ENCODE peak calls at places on chromosomes 4 and X, in seven cellular contexts. Y is HCT116, F is IMR-90, A is kidney epithelial cell, Z is dorsolateral prefrontal cortex, T is esophagus squamous epithelium, P is pancreas. H is an unnamed sample.

GRCh38 chr4:186021461-186022167 is 47.3 kb upstream of the TLR3 start:
- DNase-seq in Y (no peak), F (peak), A (peak), Z (peak), T (no peak), P (no peak), H (no peak)

GRCh38 chrX:105975382-105975781 is 63.1 kb downstream of the SERPINA7 start:
- DNase-seq in Y (peak), F (peak), A (no peak), Z (no peak), T (no peak), P (no peak), H (no peak)

GRCh38 chrX:49155243-49155899 is 7.2 kb upstream of the MAGIX start:
- DNase-seq in Y (peak), F (peak), A (no peak), Z (peak), T (no peak), P (no peak), H (no peak)

GRCh38 chr4:54063737-54064316 is 578 bp downstream of the CHIC2 start:
- DNase-seq in Y (no peak), F (no peak), A (no peak), Z (peak), T (peak), P (peak), H (no peak)

GRCh38 chr4:94941706-94942105 is 184.0 kb downstream of the BMPR1B start:
- DNase-seq in Y (no peak), F (no peak), A (no peak), Z (no peak), T (no peak), P (no peak), H (no peak)

GRCh38 chrX:2474963-2475726 is 25.6 kb downstream of the DHRSX start:
- DNase-seq in Y (peak), F (no peak), A (no peak), Z (no peak), T (no peak), P (no peak), H (no peak)

GRCh38 chr4:55543858-55544257 is 2.9 kb downstream of the CLOCK start:
- DNase-seq in Y (peak), F (peak), A (no peak), Z (no peak), T (no peak), P (no peak), H (no peak)

GRCh38 chr4:133320576-133321170 is 171.6 kb downstream of the PCDH10 start:
- DNase-seq in Y (peak), F (peak), A (no peak), Z (no peak), T (no peak), P (no peak), H (no peak)

GRCh38 chrX:154321624-154322023 is 26.0 kb downstream of the TKTL1 start:
- DNase-seq in Y (no peak), F (no peak), A (no peak), Z (peak), T (no peak), P (no peak), H (no peak)

GRCh38 chrX:1476682-1477081 is 24.0 kb upstream of the ASMTL start:
- DNase-seq in Y (no peak), F (no peak), A (no peak), Z (no peak), T (no peak), P (no peak), H (no peak)

GRCh38 chr4:22500128-22500611 is 15.7 kb downstream of the ADGRA3 start:
- DNase-seq in Y (no peak), F (no peak), A (no peak), Z (no peak), T (no peak), P (no peak), H (no peak)

GRCh38 chrX:145609951-145610511 is 207.6 kb upstream of the SLITRK2 start:
- DNase-seq in Y (no peak), F (peak), A (peak), Z (no peak), T (no peak), P (no peak), H (no peak)

GRCh38 chrX:56764153-56764974 is 35.3 kb downstream of the NBDY start:
- DNase-seq in Y (peak), F (peak), A (no peak), Z (peak), T (no peak), P (peak), H (no peak)

GRCh38 chrX:41591906-41592305 is 96.9 kb upstream of the GPR34 start:
- DNase-seq in Y (no peak), F (no peak), A (no peak), Z (no peak), T (no peak), P (no peak), H (no peak)

GRCh38 chrX:120308558-120308957 is 2.7 kb downstream of the TMEM255A start:
- DNase-seq in Y (no peak), F (no peak), A (no peak), Z (no peak), T (no peak), P (no peak), H (no peak)

GRCh38 chrX:38560776-38561125 is 591 bp upstream of the TSPAN7 start:
- DNase-seq in Y (no peak), F (no peak), A (no peak), Z (peak), T (no peak), P (peak), H (no peak)

GRCh38 chrX:46713672-46714487 is 45.0 kb downstream of the SLC9A7 start:
- DNase-seq in Y (no peak), F (peak), A (no peak), Z (no peak), T (no peak), P (no peak), H (no peak)

GRCh38 chrX:43436497-43436896 is 219.6 kb upstream of the MAOA start:
- DNase-seq in Y (no peak), F (no peak), A (no peak), Z (no peak), T (no peak), P (no peak), H (no peak)

GRCh38 chrX:12309733-12310054 is 171.4 kb downstream of the FRMPD4 start:
- DNase-seq in Y (no peak), F (no peak), A (no peak), Z (no peak), T (no peak), P (no peak), H (no peak)

GRCh38 chr4:16227462-16227868 is 1.2 kb upstream of the TAPT1 start:
- DNase-seq in Y (no peak), F (peak), A (no peak), Z (peak), T (no peak), P (peak), H (no peak)

GRCh38 chr4:154738426-154738825 is 5.4 kb upstream of the LRAT start:
- DNase-seq in Y (no peak), F (no peak), A (no peak), Z (no peak), T (no peak), P (no peak), H (no peak)

GRCh38 chr4:7481227-7481626 is 46.5 kb upstream of the PSAPL1 start:
- DNase-seq in Y (no peak), F (no peak), A (no peak), Z (no peak), T (no peak), P (no peak), H (no peak)

GRCh38 chr4:15870079-15870478 is 68.5 kb downstream of the FGFBP1 start:
- DNase-seq in Y (no peak), F (no peak), A (no peak), Z (no peak), T (no peak), P (no peak), H (no peak)

GRCh38 chrX:88604433-88605221 is 142.4 kb upstream of the CPXCR1 start:
- DNase-seq in Y (no peak), F (no peak), A (no peak), Z (no peak), T (no peak), P (no peak), H (no peak)

GRCh38 chr4:30950737-30951136 is 230.6 kb downstream of the PCDH7 start:
- DNase-seq in Y (peak), F (no peak), A (no peak), Z (no peak), T (no peak), P (no peak), H (no peak)

GRCh38 chr4:17324431-17324830 is 187.5 kb downstream of the QDPR start:
- DNase-seq in Y (peak), F (peak), A (peak), Z (no peak), T (no peak), P (no peak), H (peak)

GRCh38 chr4:150593996-150594395 is 12.0 kb downstream of the MAB21L2 start:
- DNase-seq in Y (no peak), F (peak), A (no peak), Z (no peak), T (no peak), P (no peak), H (no peak)
- TF ChIP-seq CTCF in Y (no peak), F (peak), A (no peak), Z (no peak), T (no peak), P (no peak), H (peak)

DNA sequence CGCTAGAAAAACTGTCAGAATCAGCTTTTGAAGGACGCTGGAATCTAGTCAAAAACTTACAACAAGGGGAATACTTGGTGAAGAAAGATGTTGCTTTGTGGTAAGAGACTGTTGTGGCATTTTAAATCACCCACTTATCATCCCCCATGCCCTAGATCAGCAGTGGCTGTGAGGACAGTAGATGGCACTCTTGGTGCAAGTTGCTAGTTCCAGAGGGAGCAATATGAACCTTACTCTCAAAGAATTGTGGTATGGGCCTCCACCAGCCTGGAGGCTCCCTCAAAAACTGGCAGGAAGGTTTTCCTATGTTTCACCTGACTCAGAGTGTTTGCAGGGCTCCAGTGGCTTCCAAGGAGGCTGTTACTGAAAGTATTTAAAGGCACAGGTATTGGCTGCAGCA is 37.7 kb upstream of the SLC16A2 start:
- DNase-seq in Y (peak), F (peak), A (peak), Z (peak), T (no peak), P (no peak), H (no peak)
- TF ChIP-seq CTCF in Y (peak), F (peak), A (peak), Z (peak), T (peak), P (peak), H (peak)

DNA sequence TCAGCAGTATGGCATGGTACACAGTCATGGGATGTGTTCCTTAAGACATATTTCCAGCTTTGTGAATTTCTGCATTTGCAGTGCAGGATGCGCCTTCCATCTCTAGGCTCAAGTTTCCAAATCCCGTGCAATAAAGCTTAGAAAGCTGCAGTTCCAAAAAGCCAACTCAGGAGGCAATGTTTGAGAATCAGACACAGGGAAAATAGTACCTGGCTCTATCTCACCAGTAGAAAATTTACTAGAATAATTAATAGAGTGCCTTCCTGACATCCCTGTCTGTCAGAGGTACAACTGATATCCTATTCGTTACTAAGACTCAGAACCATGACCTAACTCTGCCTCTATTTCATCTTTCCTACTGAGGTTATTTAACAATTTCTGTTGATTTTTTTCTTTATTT is 1333.0 kb downstream of the PCDH19 start:
- DNase-seq in Y (no peak), F (no peak), A (no peak), Z (no peak), T (no peak), P (no peak), H (no peak)
- TF ChIP-seq CTCF in Y (no peak), F (no peak), A (no peak), Z (no peak), T (no peak), P (no peak), H (no peak)

GRCh38 chr4:122224348-122224747 is 72.2 kb downstream of the BLTP1 start:
- DNase-seq in Y (no peak), F (peak), A (no peak), Z (no peak), T (no peak), P (no peak), H (no peak)
- TF ChIP-seq CTCF in Y (no peak), F (peak), A (no peak), Z (peak), T (no peak), P (no peak), H (no peak)

GRCh38 chr4:98341309-98341708 is 80.1 kb downstream of the RAP1GDS1 start:
- DNase-seq in Y (no peak), F (peak), A (peak), Z (peak), T (no peak), P (no peak), H (no peak)
- TF ChIP-seq CTCF in Y (no peak), F (no peak), A (peak), Z (no peak), T (no peak), P (no peak), H (no peak)

H was measured in AG04449.